ENCODE peak calls at places on chromosomes 3 and 15, in five cellular contexts. X is tibial nerve, Q is stomach, E is ovary, O is transverse colon. K is an unnamed sample.

GRCh38 chr15:68300115-68300940 is 22.8 kb downstream of the FEM1B start:
- DNase-seq in X (no peak), Q (no peak), E (no peak), O (peak; percentile 56), K (no peak)

GRCh38 chr3:6120786-6121185 is 740.1 kb upstream of the GRM7 start:
- DNase-seq in X (no peak), Q (no peak), E (no peak), O (no peak), K (no peak)

GRCh38 chr3:15634671-15635661 is 33.4 kb downstream of the BTD start:
- DNase-seq in X (no peak), Q (no peak), E (peak; percentile 59), O (peak; percentile 28), K (no peak)

GRCh38 chr15:31439328-31439727 is 112.7 kb downstream of the KLF13 start:
- DNase-seq in X (no peak), Q (no peak), E (no peak), O (peak; percentile 66), K (peak; percentile 66)

GRCh38 chr3:105997800-105998526 is 129.2 kb upstream of the CBLB start:
- DNase-seq in X (no peak), Q (no peak), E (no peak), O (no peak), K (no peak)

GRCh38 chr3:98812851-98813374 is 49.8 kb downstream of the ST3GAL6 start:
- DNase-seq in X (no peak), Q (peak; percentile 53), E (no peak), O (no peak), K (peak; percentile 78)

GRCh38 chr3:14144423-14145075 is 19.7 kb downstream of the TMEM43 start:
- DNase-seq in X (peak; percentile 88), Q (peak; percentile 67), E (peak; percentile 67), O (peak; percentile 59), K (peak; percentile 87)

GRCh38 chr3:57382933-57383332 is 90.4 kb upstream of the ASB14 start:
- DNase-seq in X (no peak), Q (no peak), E (no peak), O (no peak), K (no peak)

GRCh38 chr3:27423463-27423862 is 54.3 kb upstream of the NEK10 start:
- DNase-seq in X (no peak), Q (no peak), E (no peak), O (no peak), K (no peak)

GRCh38 chr15:33279613-33280205 is 31.1 kb upstream of the RYR3 start:
- DNase-seq in X (no peak), Q (no peak), E (no peak), O (no peak), K (no peak)

GRCh38 chr3:98744283-98744682 is 18.9 kb upstream of the ST3GAL6 start:
- DNase-seq in X (no peak), Q (no peak), E (no peak), O (no peak), K (no peak)

GRCh38 chr3:119427669-119428068 is 35.7 kb downstream of the TMEM39A start:
- DNase-seq in X (no peak), Q (no peak), E (no peak), O (no peak), K (no peak)

GRCh38 chr3:195577645-195578177 is 6.0 kb downstream of the APOD start:
- DNase-seq in X (no peak), Q (no peak), E (no peak), O (no peak), K (no peak)

GRCh38 chr3:56796202-56796601 is 5.5 kb downstream of the ARHGEF3 start:
- DNase-seq in X (no peak), Q (no peak), E (no peak), O (no peak), K (no peak)

GRCh38 chr15:89457086-89457485 is 39.3 kb downstream of the RHCG start:
- DNase-seq in X (no peak), Q (no peak), E (no peak), O (no peak), K (no peak)

DNA sequence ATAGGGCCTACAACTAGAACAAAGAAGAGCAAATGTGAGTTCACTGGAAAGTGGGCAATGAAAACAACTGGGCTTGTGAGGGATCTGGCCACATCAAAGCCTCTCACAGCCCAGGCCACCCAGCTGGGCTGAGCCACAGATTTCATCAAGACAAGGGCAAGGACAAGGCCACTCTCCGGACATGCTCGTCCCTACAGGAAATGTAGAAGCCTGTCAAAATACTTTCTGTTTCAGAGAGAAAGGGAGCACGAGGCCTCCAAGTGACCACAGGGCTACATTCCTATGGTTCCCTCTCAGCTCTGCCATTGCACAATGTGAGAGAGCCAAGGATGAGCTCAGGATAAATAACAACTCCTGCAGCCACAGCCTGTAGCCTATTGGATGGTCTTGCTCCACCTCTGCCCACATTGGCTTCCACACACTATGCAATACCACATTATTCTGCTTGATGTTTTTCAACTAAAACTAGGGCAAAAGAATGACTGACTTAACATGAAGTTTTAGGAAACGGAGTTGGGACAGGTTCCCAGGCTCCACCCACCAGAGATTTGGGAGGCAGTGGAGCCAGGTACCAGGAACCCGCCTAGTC is 12.1 kb downstream of the TBC1D2B start:
- DNase-seq in X (peak; percentile 89), Q (peak; percentile 47), E (peak; percentile 70), O (peak; percentile 66), K (no peak)
- TF ChIP-seq EP300 in X (peak; percentile 65), Q (no peak), E (no peak), O (no peak), K (peak; percentile 50)

GRCh38 chr15:63368503-63368902 is 13.1 kb downstream of the CA12 start:
- DNase-seq in X (no peak), Q (no peak), E (no peak), O (no peak), K (no peak)

GRCh38 chr15:63369296-63369695 is 12.3 kb downstream of the CA12 start:
- DNase-seq in X (no peak), Q (no peak), E (no peak), O (no peak), K (no peak)

GRCh38 chr15:63367900-63368299 is 13.7 kb downstream of the CA12 start:
- DNase-seq in X (no peak), Q (no peak), E (no peak), O (no peak), K (no peak)

GRCh38 chr15:63366451-63366850 is 15.2 kb downstream of the CA12 start:
- DNase-seq in X (no peak), Q (no peak), E (no peak), O (no peak), K (no peak)

DNA sequence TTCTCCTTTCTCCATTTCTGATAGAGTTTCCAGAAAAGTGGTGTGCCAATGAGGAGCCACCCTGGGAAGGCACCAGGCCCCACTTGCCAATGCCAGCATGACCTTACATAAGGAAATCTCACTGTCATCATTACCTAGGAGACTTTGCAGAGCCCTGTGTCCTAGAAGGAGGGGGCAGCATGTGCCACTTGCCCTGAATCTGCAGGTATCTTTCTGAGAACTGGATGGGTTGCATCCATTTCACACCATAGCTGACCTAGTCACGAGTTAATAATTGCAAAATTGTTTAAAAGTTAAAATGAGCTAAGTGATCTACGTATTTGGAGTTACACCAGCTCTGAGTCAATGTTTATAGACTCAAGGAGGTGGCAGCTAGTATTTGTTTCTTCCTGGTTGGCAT is 14.3 kb downstream of the CA12 start:
- DNase-seq in X (no peak), Q (no peak), E (no peak), O (no peak), K (no peak)
- TF ChIP-seq EP300 in X (no peak), Q (no peak), E (no peak), O (no peak), K (no peak)

GRCh38 chr15:73021139-73021621 is 31.1 kb upstream of the NEO1 start:
- DNase-seq in X (no peak), Q (no peak), E (no peak), O (no peak), K (no peak)
- TF ChIP-seq EP300 in X (no peak), Q (no peak), E (no peak), O (no peak), K (no peak)

DNA sequence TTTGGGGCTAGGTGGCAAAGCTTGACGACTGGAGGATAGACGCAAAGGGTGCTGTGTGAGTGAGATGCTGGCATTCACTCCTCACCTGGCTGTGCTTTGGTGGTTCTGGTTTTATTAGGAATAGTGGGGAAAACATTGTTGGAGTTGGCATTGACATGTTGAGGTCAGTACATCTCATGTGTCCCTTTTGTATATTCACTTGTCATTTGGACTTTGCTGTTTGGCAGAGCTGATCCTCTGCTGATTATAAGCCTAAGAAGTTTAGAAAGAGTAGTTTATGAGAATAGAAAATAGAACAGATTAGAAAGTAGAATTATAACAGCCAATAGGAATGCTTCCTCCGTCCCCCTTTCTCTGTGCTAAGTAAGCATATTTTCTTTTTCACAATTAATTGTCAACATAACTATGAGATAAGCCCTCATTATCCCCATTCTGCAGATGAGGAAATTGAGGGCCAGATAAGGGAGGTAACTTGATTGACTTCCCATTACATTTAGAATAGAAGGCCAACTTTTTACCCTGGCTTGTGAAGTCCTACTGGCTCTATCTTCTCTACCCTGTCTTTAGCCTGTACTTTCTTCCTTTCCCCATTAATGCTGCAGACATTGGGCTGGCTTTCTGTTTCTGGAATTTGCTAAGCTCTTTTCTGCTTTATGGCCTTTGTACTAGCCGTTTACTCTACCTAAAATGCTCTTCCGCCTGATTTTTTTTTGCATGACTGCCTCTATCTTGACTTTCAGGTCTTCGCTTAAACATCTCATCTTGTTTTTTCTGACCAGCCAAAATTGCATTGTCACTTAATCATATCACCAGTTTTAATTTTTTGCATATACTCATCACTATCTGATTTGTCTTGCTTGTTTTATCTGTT is 12.8 kb downstream of the ITPR1 start:
- DNase-seq in X (no peak), Q (no peak), E (no peak), O (no peak), K (no peak)
- TF ChIP-seq EP300 in X (no peak), Q (no peak), E (no peak), O (no peak), K (no peak)

DNA sequence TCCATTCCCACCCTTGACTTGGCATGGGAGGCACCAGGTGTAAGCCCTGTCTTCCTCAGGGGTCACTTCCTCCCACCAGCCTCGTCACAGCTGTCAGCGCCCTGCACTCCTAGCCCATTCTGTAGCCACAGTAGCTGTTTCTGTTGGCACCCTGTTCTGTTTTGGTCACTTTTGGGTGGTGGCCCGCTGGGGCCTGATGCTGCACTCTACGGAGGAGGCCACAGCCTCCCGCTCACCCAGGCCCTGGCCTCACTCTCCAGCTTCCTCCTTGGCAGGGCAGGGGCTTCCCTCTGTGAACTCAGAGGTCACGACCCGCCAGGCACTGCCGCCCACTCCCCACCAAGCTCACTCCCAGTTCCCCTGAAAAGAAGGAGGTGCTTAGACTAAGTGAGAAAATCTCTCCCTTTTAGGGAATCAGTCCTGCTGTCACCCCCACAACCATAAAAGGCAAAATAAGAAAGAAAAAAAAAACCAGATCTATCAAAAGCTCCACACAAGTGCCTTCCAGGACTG is 68.4 kb downstream of the MGLL start:
- DNase-seq in X (no peak), Q (no peak), E (no peak), O (no peak), K (peak; percentile 71)
- TF ChIP-seq EP300 in X (no peak), Q (no peak), E (no peak), O (no peak), K (no peak)

GRCh38 chr3:67329358-67329757 is 325.1 kb downstream of the SUCLG2 start:
- DNase-seq in X (no peak), Q (no peak), E (no peak), O (no peak), K (no peak)

GRCh38 chr3:67327582-67327981 is 326.8 kb downstream of the SUCLG2 start:
- DNase-seq in X (no peak), Q (no peak), E (no peak), O (no peak), K (no peak)

GRCh38 chr3:67324554-67324953 is 326.4 kb downstream of the KBTBD8 start:
- DNase-seq in X (no peak), Q (no peak), E (no peak), O (no peak), K (no peak)

GRCh38 chr3:67325231-67325630 is 327.1 kb downstream of the KBTBD8 start:
- DNase-seq in X (no peak), Q (no peak), E (no peak), O (no peak), K (no peak)
- TF ChIP-seq EP300 in X (no peak), Q (no peak), E (no peak), O (no peak), K (no peak)